ENCODE peak calls at places on chromosomes 5 and 9, in seven cellular contexts. N is IMR-90; L is EH; D is endodermal cell; O is stimulated activated CD4-positive, alpha-beta T cell treated with anti-CD3 and anti-CD28 coated beads, Interleukin-2, amount 100 ng/mL, for 48 hours; Q is NCI-H1930; S is amniotic stem cell. F is an unnamed sample.

GRCh38 chr9:131289301-131290038 is at the start of gene PLPP7:
- DNase-seq in N (peak; percentile 48), L (peak; percentile 81), D (peak; percentile 90), O (no peak), Q (no peak), S (no peak), F (peak; percentile 65)

GRCh38 chr9:128917151-128917849 is 3.5 kb upstream of the PHYHD1 start:
- DNase-seq in N (peak; percentile 64), L (peak; percentile 78), D (peak; percentile 38), O (no peak), Q (no peak), S (no peak), F (peak; percentile 76)

GRCh38 chr5:18764161-18764560 is 1129.9 kb downstream of the TAF11L14 start:
- DNase-seq in N (no peak), L (no peak), D (no peak), O (no peak), Q (no peak), S (no peak), F (no peak)

GRCh38 chr9:132591244-132591643 is 8.8 kb downstream of the BARHL1 start:
- DNase-seq in N (no peak), L (no peak), D (no peak), O (no peak), Q (no peak), S (no peak), F (no peak)

GRCh38 chr9:70805953-70806352 is 315.5 kb downstream of the TRPM3 start:
- DNase-seq in N (no peak), L (no peak), D (no peak), O (no peak), Q (no peak), S (no peak), F (no peak)

GRCh38 chr9:118896356-118897000 is 472.8 kb downstream of the BRINP1 start:
- DNase-seq in N (no peak), L (no peak), D (no peak), O (no peak), Q (no peak), S (no peak), F (no peak)

GRCh38 chr5:79932510-79933504 is 58.3 kb downstream of the MTX3 start:
- DNase-seq in N (no peak), L (peak; percentile 21), D (no peak), O (no peak), Q (no peak), S (no peak), F (no peak)

GRCh38 chr9:6068983-6069382 is 53.6 kb upstream of the RANBP6 start:
- DNase-seq in N (no peak), L (no peak), D (no peak), O (no peak), Q (no peak), S (no peak), F (no peak)

GRCh38 chr9:91954841-91955471 is 4.9 kb upstream of the ROR2 start:
- DNase-seq in N (peak; percentile 91), L (peak; percentile 86), D (peak; percentile 92), O (peak; percentile 28), Q (peak; percentile 44), S (peak; percentile 37), F (peak; percentile 78)

GRCh38 chr5:1104327-1105006 is 7.4 kb downstream of the SLC12A7 start:
- DNase-seq in N (no peak), L (no peak), D (no peak), O (no peak), Q (no peak), S (no peak), F (no peak)

GRCh38 chr5:169435506-169436230 is 134.7 kb upstream of the SLIT3 start:
- DNase-seq in N (no peak), L (peak; percentile 29), D (no peak), O (no peak), Q (no peak), S (no peak), F (no peak)

GRCh38 chr5:129399069-129399468 is 61.0 kb upstream of the ADAMTS19 start:
- DNase-seq in N (no peak), L (no peak), D (peak; percentile 62), O (no peak), Q (no peak), S (no peak), F (no peak)

GRCh38 chr5:132765311-132766019 is 11.6 kb downstream of the SEPTIN8 start:
- DNase-seq in N (no peak), L (no peak), D (peak; percentile 37), O (no peak), Q (no peak), S (no peak), F (no peak)

GRCh38 chr9:107899961-107900330 is 410.4 kb upstream of the KLF4 start:
- DNase-seq in N (no peak), L (no peak), D (no peak), O (no peak), Q (no peak), S (no peak), F (no peak)

GRCh38 chr9:86353591-86354047 is 591 bp downstream of the TUT7 start:
- DNase-seq in N (no peak), L (no peak), D (no peak), O (peak; percentile 18), Q (no peak), S (no peak), F (no peak)

GRCh38 chr9:8401961-8402701 is 602.6 kb upstream of the DMAC1 start:
- DNase-seq in N (no peak), L (no peak), D (no peak), O (no peak), Q (no peak), S (no peak), F (no peak)

GRCh38 chr5:161382702-161383101 is 163.8 kb downstream of the GABRB2 start:
- DNase-seq in N (no peak), L (no peak), D (no peak), O (no peak), Q (no peak), S (no peak), F (no peak)

GRCh38 chr5:141493500-141494422 is 4.9 kb downstream of the PCDHGC5 start:
- DNase-seq in N (peak; percentile 65), L (peak; percentile 67), D (peak; percentile 47), O (no peak), Q (no peak), S (no peak), F (peak; percentile 72)

GRCh38 chr5:151740958-151741373 is 17.5 kb downstream of the ATOX1 start:
- DNase-seq in N (peak; percentile 81), L (peak; percentile 89), D (no peak), O (no peak), Q (no peak), S (peak; percentile 21), F (peak; percentile 77)

GRCh38 chr9:95772320-95773060 is 103.0 kb upstream of the ERCC6L2 start:
- DNase-seq in N (peak; percentile 65), L (peak; percentile 68), D (peak; percentile 84), O (no peak), Q (no peak), S (no peak), F (peak; percentile 81)

GRCh38 chr5:16178745-16179372 is 732 bp downstream of the MARCHF11 start:
- DNase-seq in N (peak; percentile 43), L (peak; percentile 58), D (peak; percentile 98), O (peak; percentile 17), Q (peak; percentile 50), S (no peak), F (peak; percentile 72)

GRCh38 chr5:72611111-72611724 is 104.0 kb upstream of the ZNF366 start:
- DNase-seq in N (peak; percentile 74), L (peak; percentile 78), D (peak; percentile 88), O (peak; percentile 30), Q (peak; percentile 1), S (no peak), F (peak; percentile 81)

GRCh38 chr5:99590806-99591205 is 662.0 kb upstream of the CHD1 start:
- DNase-seq in N (no peak), L (no peak), D (no peak), O (no peak), Q (no peak), S (no peak), F (no peak)

GRCh38 chr9:113012492-113012891 is 500 bp upstream of the ZNF883 start:
- DNase-seq in N (no peak), L (no peak), D (no peak), O (no peak), Q (no peak), S (no peak), F (no peak)

GRCh38 chr5:106113922-106114321 is 1556.8 kb downstream of the EFNA5 start:
- DNase-seq in N (no peak), L (no peak), D (peak; percentile 51), O (no peak), Q (no peak), S (no peak), F (no peak)

GRCh38 chr9:20621553-20622329 is 558 bp downstream of the MLLT3 start:
- DNase-seq in N (peak; percentile 70), L (peak; percentile 66), D (peak; percentile 83), O (peak; percentile 40), Q (peak; percentile 64), S (no peak), F (peak; percentile 76)

GRCh38 chr9:21616082-21616778 is 134.1 kb upstream of the IFNE start:
- DNase-seq in N (peak; percentile 98), L (peak; percentile 96), D (no peak), O (no peak), Q (no peak), S (peak; percentile 75), F (peak; percentile 96)

GRCh38 chr9:104992696-104993095 is 64.7 kb upstream of the ABCA1 start:
- DNase-seq in N (peak; percentile 90), L (peak; percentile 79), D (no peak), O (no peak), Q (no peak), S (no peak), F (peak; percentile 79)

GRCh38 chr5:33649801-33650482 is 209.2 kb downstream of the TARS1 start:
- DNase-seq in N (peak; percentile 84), L (peak; percentile 94), D (no peak), O (no peak), Q (no peak), S (peak; percentile 67), F (peak; percentile 95)

GRCh38 chr5:72543365-72543764 is 36.2 kb upstream of the ZNF366 start:
- DNase-seq in N (peak; percentile 69), L (peak; percentile 80), D (no peak), O (no peak), Q (no peak), S (no peak), F (peak; percentile 92)

GRCh38 chr5:141668601-141669265 is 13.3 kb downstream of the ARAP3 start:
- DNase-seq in N (peak; percentile 77), L (no peak), D (no peak), O (no peak), Q (no peak), S (no peak), F (peak; percentile 24)

GRCh38 chr5:172509405-172509781 is 55.1 kb upstream of the SH3PXD2B start:
- DNase-seq in N (no peak), L (no peak), D (peak; percentile 55), O (no peak), Q (no peak), S (no peak), F (no peak)

GRCh38 chr9:134802201-134802795 is 78.3 kb upstream of the FCN2 start:
- DNase-seq in N (no peak), L (no peak), D (no peak), O (no peak), Q (no peak), S (no peak), F (no peak)